ENCODE peak calls at places on chromosome 17, in nine cellular contexts. W is left ventricle myocardium inferior, V is adipocyte, I is A549, A is cardiac fibroblast, K is pancreas, L is skeletal muscle cell, E is Peyer's patch, O is GM12864. X is an unnamed sample.

GRCh38 chr17:45895969-45896793 is 1.8 kb downstream of the MAPT start:
- DNase-seq in W (no peak), V (peak), I (no peak), A (no peak), K (no peak), L (no peak), E (no peak), O (no peak), X (no peak)

GRCh38 chr17:55442462-55442861 is 20.8 kb upstream of the MMD start:
- DNase-seq in W (no peak), V (no peak), I (no peak), A (no peak), K (no peak), L (no peak), E (no peak), O (no peak), X (no peak)

GRCh38 chr17:7703584-7704574 is 1.1 kb upstream of the EFNB3 start:
- DNase-seq in W (no peak), V (peak), I (peak), A (peak), K (no peak), L (peak), E (no peak), O (no peak), X (no peak)

GRCh38 chr17:71830916-71831315 is 289.9 kb upstream of the SOX9 start:
- DNase-seq in W (no peak), V (no peak), I (no peak), A (no peak), K (no peak), L (no peak), E (no peak), O (no peak), X (no peak)

GRCh38 chr17:82242977-82243647 is 14.3 kb downstream of the SLC16A3 start:
- DNase-seq in W (peak), V (peak), I (no peak), A (peak), K (peak), L (no peak), E (no peak), O (no peak), X (no peak)

GRCh38 chr17:76530489-76530814 is 7.1 kb downstream of the CYGB start:
- DNase-seq in W (no peak), V (no peak), I (no peak), A (no peak), K (no peak), L (no peak), E (no peak), O (no peak), X (no peak)

GRCh38 chr17:4966844-4967538 is 626 bp downstream of the SPAG7 start:
- DNase-seq in W (peak), V (peak), I (peak), A (peak), K (peak), L (peak), E (peak), O (peak), X (peak)

GRCh38 chr17:60451965-60452364 is 29.7 kb downstream of the CHCT1 start:
- DNase-seq in W (no peak), V (no peak), I (no peak), A (no peak), K (no peak), L (no peak), E (no peak), O (no peak), X (no peak)

GRCh38 chr17:81132770-81133723 is 32.3 kb upstream of the PVALEF start:
- DNase-seq in W (no peak), V (no peak), I (no peak), A (no peak), K (no peak), L (no peak), E (peak), O (no peak), X (no peak)

GRCh38 chr17:17242246-17242645 is 5.3 kb upstream of the FLCN start:
- DNase-seq in W (no peak), V (no peak), I (no peak), A (no peak), K (no peak), L (no peak), E (peak), O (no peak), X (no peak)

GRCh38 chr17:56833023-56833811 is 503 bp downstream of the C17orf67 start:
- DNase-seq in W (peak), V (peak), I (peak), A (peak), K (peak), L (no peak), E (peak), O (no peak), X (no peak)

GRCh38 chr17:2057130-2057713 is 2.3 kb downstream of the HIC1 start:
- DNase-seq in W (no peak), V (no peak), I (no peak), A (peak), K (no peak), L (no peak), E (no peak), O (no peak), X (no peak)
- H3K4me3 ChIP-seq in W (peak), V (peak), I (no peak), A (no peak), K (no peak), L (peak), E (peak), O (peak), X (no peak)

GRCh38 chr17:50274142-50274944 is at the start of gene TMEM92:
- DNase-seq in W (no peak), V (no peak), I (peak), A (no peak), K (peak), L (no peak), E (peak), O (no peak), X (no peak)

GRCh38 chr17:50272246-50272645 is 2.0 kb upstream of the TMEM92 start:
- DNase-seq in W (no peak), V (no peak), I (no peak), A (no peak), K (no peak), L (no peak), E (no peak), O (no peak), X (no peak)

GRCh38 chr17:50271173-50271750 is 3.0 kb upstream of the TMEM92 start:
- DNase-seq in W (no peak), V (peak), I (no peak), A (peak), K (no peak), L (no peak), E (peak), O (no peak), X (no peak)

GRCh38 chr17:50273654-50274040 is 619 bp upstream of the TMEM92 start:
- DNase-seq in W (no peak), V (no peak), I (no peak), A (no peak), K (no peak), L (no peak), E (no peak), O (no peak), X (no peak)

GRCh38 chr17:50272711-50273653 is 1.3 kb upstream of the TMEM92 start:
- DNase-seq in W (peak), V (peak), I (peak), A (peak), K (peak), L (no peak), E (peak), O (no peak), X (no peak)
- H3K4me3 ChIP-seq in W (peak), V (peak), I (peak), A (peak), K (peak), L (peak), E (peak), O (no peak), X (peak)

GRCh38 chr17:64221679-64222078 is 41.4 kb downstream of the TEX2 start:
- DNase-seq in W (no peak), V (no peak), I (no peak), A (no peak), K (no peak), L (no peak), E (no peak), O (no peak), X (no peak)
- H3K4me3 ChIP-seq in W (no peak), V (no peak), I (no peak), A (no peak), K (no peak), L (no peak), E (no peak), O (no peak), X (no peak)

GRCh38 chr17:44308865-44309264 is 464 bp downstream of the RUNDC3A start:
- DNase-seq in W (no peak), V (no peak), I (no peak), A (no peak), K (no peak), L (no peak), E (no peak), O (no peak), X (no peak)
- H3K4me3 ChIP-seq in W (peak), V (no peak), I (no peak), A (no peak), K (no peak), L (peak), E (peak), O (no peak), X (no peak)

GRCh38 chr17:51120739-51121619 is at the start of gene SPAG9:
- DNase-seq in W (peak), V (peak), I (peak), A (peak), K (peak), L (peak), E (peak), O (no peak), X (peak)

GRCh38 chr17:51119415-51120356 is 982 bp downstream of the SPAG9 start:
- DNase-seq in W (peak), V (peak), I (peak), A (peak), K (peak), L (no peak), E (peak), O (no peak), X (no peak)

GRCh38 chr17:51120357-51120738 is 320 bp downstream of the SPAG9 start:
- DNase-seq in W (no peak), V (no peak), I (peak), A (peak), K (peak), L (no peak), E (peak), O (no peak), X (no peak)

GRCh38 chr17:51118330-51119195 is 2.1 kb downstream of the SPAG9 start:
- DNase-seq in W (no peak), V (no peak), I (no peak), A (no peak), K (peak), L (no peak), E (peak), O (no peak), X (no peak)

DNA sequence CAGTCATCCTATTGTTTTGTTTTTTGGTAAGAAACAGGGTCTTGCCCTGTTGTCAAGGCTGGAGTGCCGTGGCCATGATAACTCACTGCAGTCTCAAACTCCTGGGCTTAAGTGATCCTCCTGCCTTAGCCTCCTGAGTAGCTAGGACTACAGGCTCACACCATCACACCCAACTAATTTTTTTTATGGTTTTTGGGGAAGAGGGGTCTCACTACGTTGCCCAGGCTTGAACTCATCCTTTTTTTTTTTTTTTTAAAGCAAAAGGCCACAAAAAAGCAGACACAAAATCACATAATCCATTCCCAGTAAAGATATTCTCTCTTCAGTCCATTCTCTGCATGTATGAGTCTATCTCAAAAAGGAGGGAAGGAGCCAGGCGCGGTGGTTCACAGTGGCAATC is 5.5 kb downstream of the SPAG9 start:
- DNase-seq in W (no peak), V (no peak), I (no peak), A (no peak), K (no peak), L (no peak), E (no peak), O (no peak), X (no peak)
- H3K4me3 ChIP-seq in W (no peak), V (no peak), I (no peak), A (no peak), K (no peak), L (no peak), E (no peak), O (no peak), X (no peak)

DNA sequence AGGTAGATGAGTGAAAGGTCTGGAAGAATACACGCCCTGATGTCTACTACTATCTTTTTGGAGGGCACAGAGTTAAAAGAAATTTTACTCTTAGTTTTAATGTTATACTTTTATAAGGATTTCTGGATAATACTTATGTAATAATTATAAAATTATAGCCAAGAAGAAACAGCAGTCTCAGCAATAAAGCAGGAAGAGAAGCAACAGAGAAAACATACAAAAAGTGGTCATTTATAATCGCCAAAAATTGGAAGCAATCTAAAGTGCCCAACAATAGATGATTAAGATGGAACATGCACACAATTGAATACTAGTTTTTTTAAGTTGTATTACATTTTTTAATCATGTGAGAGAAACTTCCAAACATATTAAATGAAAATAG is 64.4 kb downstream of the SMG6 start:
- DNase-seq in W (no peak), V (no peak), I (no peak), A (no peak), K (no peak), L (no peak), E (no peak), O (no peak), X (no peak)
- H3K4me3 ChIP-seq in W (no peak), V (peak), I (no peak), A (no peak), K (no peak), L (no peak), E (no peak), O (peak), X (no peak)

DNA sequence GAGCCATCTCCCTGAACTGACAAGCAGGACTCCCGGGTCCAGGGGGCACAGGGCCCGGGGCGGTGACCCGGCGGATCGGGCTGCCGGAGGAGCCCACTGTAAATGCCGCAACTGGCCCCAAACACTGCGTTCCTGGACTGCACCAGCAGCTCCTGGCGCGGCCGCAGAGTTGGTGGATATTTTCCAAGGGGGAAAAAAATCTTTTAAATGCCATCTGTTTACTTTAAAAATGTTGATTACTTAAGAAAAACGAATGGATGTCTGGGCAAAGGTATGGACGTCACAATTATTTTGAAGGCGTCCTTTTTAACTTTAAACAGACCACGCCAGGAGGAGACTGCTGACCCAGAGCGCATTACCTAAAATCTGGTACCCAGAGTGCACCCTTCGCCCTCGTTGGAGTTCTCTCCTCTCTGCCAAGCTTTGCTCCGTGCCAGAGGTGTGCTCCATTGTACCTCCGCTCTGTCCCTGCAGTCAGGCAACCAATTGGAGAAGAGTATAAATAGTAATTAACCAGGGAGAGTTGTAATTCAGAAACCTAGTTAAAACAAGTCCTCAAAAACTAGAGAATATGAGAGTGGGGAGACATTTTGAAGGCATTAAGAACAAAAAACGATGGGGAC is 3.5 kb downstream of the HS3ST3B1 start:
- DNase-seq in W (no peak), V (no peak), I (no peak), A (no peak), K (no peak), L (no peak), E (no peak), O (no peak), X (no peak)
- H3K4me3 ChIP-seq in W (peak), V (peak), I (no peak), A (peak), K (no peak), L (peak), E (peak), O (no peak), X (peak)

GRCh38 chr17:40361063-40361924 is 3.2 kb downstream of the GJD3 start:
- DNase-seq in W (no peak), V (no peak), I (no peak), A (no peak), K (no peak), L (no peak), E (no peak), O (no peak), X (no peak)

GRCh38 chr17:40362696-40363479 is 1.6 kb downstream of the GJD3 start:
- DNase-seq in W (peak), V (peak), I (peak), A (peak), K (no peak), L (no peak), E (peak), O (no peak), X (no peak)

GRCh38 chr17:40360091-40360490 is 4.4 kb downstream of the GJD3 start:
- DNase-seq in W (no peak), V (no peak), I (no peak), A (no peak), K (no peak), L (no peak), E (no peak), O (no peak), X (no peak)

GRCh38 chr17:40363480-40363838 is 1.1 kb downstream of the GJD3 start:
- DNase-seq in W (no peak), V (peak), I (no peak), A (peak), K (no peak), L (no peak), E (no peak), O (no peak), X (no peak)

DNA sequence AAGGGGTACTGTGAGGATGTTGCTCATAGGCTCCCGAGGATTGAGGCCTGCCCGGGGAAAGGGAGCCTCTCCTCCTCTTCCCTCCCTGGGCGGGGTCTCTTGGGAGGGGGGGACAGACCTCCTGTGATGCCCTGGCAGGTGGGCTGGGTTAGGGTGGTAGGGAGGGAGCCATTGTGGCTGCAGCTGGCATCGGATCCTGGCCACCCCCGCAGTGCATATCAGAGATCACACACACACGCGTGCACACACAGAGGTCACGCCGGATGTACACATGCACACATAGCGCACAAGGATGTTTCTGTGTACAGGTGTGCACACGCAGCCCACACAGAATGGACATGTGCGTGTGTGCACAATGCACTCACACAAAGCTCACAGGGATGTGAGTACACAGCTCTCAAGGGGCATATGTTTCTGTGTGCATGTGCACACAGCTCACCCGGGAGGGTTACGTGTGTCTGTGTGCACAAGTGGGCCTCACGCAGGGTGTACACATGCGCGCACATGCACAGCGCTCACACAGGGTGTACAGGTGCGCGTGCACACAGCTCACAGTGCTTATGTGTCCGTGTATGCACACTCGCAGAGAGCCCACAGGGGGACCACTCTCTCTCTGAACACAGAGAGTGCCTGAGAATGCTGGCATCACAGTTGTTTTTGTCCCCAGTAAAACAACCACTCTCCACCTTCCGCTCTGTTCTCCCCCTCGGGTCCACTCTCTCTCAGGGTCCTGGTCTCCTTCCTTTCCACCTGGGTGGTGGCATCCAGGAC is 2.4 kb downstream of the GJD3 start:
- DNase-seq in W (no peak), V (no peak), I (no peak), A (no peak), K (no peak), L (no peak), E (peak), O (no peak), X (no peak)
- H3K4me3 ChIP-seq in W (peak), V (peak), I (peak), A (peak), K (no peak), L (peak), E (no peak), O (peak), X (peak)

X was measured in retinal pigment epithelial cell.